ENCODE peak calls at places on chromosomes 6 and 20, in eight cellular contexts. C, E, D, O, U, F, Y and V are unnamed samples.

GRCh38 chr6:73372516-73372915 is 2.8 kb upstream of the OOEP start:
- DNase-seq in C (no peak), E (no peak), D (no peak), O (no peak), U (no peak), F (no peak), Y (no peak), V (no peak)

GRCh38 chr6:41645007-41645618 is 6.8 kb downstream of the MDFI start:
- DNase-seq in C (no peak), E (no peak), D (no peak), O (no peak), U (no peak), F (no peak), Y (no peak), V (no peak)

GRCh38 chr20:62352402-62353288 is 14.5 kb downstream of the LAMA5 start:
- DNase-seq in C (no peak), E (no peak), D (no peak), O (no peak), U (no peak), F (peak), Y (no peak), V (no peak)

GRCh38 chr20:17556842-17557674 is 12.8 kb upstream of the DSTN start:
- DNase-seq in C (peak), E (no peak), D (peak), O (no peak), U (no peak), F (no peak), Y (no peak), V (no peak)

GRCh38 chr6:131191590-131191989 is 56.3 kb downstream of the AKAP7 start:
- DNase-seq in C (no peak), E (no peak), D (no peak), O (no peak), U (no peak), F (no peak), Y (no peak), V (no peak)

GRCh38 chr6:31859923-31860322 is 2.7 kb downstream of the NEU1 start:
- DNase-seq in C (no peak), E (no peak), D (no peak), O (no peak), U (no peak), F (no peak), Y (no peak), V (no peak)

GRCh38 chr6:125639621-125640020 is 109.8 kb upstream of the HEY2 start:
- DNase-seq in C (peak), E (no peak), D (no peak), O (no peak), U (no peak), F (no peak), Y (no peak), V (no peak)

GRCh38 chr6:163945813-163946212 is 531.3 kb downstream of the QKI start:
- DNase-seq in C (no peak), E (no peak), D (no peak), O (no peak), U (no peak), F (no peak), Y (no peak), V (no peak)

GRCh38 chr20:5918856-5919633 is 31.3 kb downstream of the TRMT6 start:
- DNase-seq in C (peak), E (peak), D (peak), O (no peak), U (peak), F (peak), Y (peak), V (no peak)

GRCh38 chr6:139597087-139597763 is 222.8 kb upstream of the CITED2 start:
- DNase-seq in C (peak), E (no peak), D (peak), O (no peak), U (no peak), F (no peak), Y (no peak), V (no peak)

GRCh38 chr6:132843316-132844040 is 29.1 kb downstream of the RPS12 start:
- DNase-seq in C (no peak), E (no peak), D (no peak), O (no peak), U (no peak), F (no peak), Y (no peak), V (no peak)

GRCh38 chr6:22888147-22888831 is 318.9 kb downstream of the HDGFL1 start:
- DNase-seq in C (no peak), E (no peak), D (no peak), O (no peak), U (no peak), F (peak), Y (no peak), V (no peak)

GRCh38 chr6:42428326-42429041 is 23.2 kb downstream of the TRERF1 start:
- DNase-seq in C (peak), E (no peak), D (peak), O (no peak), U (no peak), F (no peak), Y (peak), V (no peak)

GRCh38 chr6:766625-767024 is 73.7 kb upstream of the EXOC2 start:
- DNase-seq in C (no peak), E (no peak), D (peak), O (no peak), U (no peak), F (no peak), Y (no peak), V (no peak)